ENCODE peak calls at places on chromosomes 7 and 10, in six cellular contexts. K is PC-9, B is ovary, C is astrocyte, N is HepG2, T is H9. S is an unnamed sample.

GRCh38 chr7:16791895-16792294 is 12.9 kb downstream of the AGR2 start:
- DNase-seq in K (peak), B (no peak), C (no peak), N (no peak), T (no peak), S (no peak)

GRCh38 chr7:82442492-82443043 is 1.0 kb downstream of the CACNA2D1 start:
- DNase-seq in K (no peak), B (no peak), C (peak), N (no peak), T (no peak), S (no peak)

GRCh38 chr7:35524112-35524804 is 170.7 kb downstream of the HERPUD2 start:
- DNase-seq in K (peak), B (no peak), C (no peak), N (no peak), T (no peak), S (no peak)

GRCh38 chr7:4416436-4417092 is 265.5 kb upstream of the FOXK1 start:
- DNase-seq in K (no peak), B (no peak), C (peak), N (no peak), T (no peak), S (no peak)

GRCh38 chr10:112991888-112992491 is 41.9 kb downstream of the TCF7L2 start:
- DNase-seq in K (no peak), B (no peak), C (no peak), N (peak), T (no peak), S (no peak)

GRCh38 chr7:158109364-158110033 is 478.1 kb downstream of the PTPRN2 start:
- DNase-seq in K (no peak), B (no peak), C (no peak), N (no peak), T (no peak), S (no peak)

GRCh38 chr10:96576277-96576980 is 10.4 kb downstream of the TM9SF3 start:
- DNase-seq in K (no peak), B (no peak), C (no peak), N (no peak), T (no peak), S (no peak)

GRCh38 chr10:52879181-52879607 is 106.6 kb upstream of the MBL2 start:
- DNase-seq in K (no peak), B (no peak), C (peak), N (no peak), T (no peak), S (peak)

GRCh38 chr7:35820858-35821257 is 20.0 kb downstream of the SEPTIN7 start:
- DNase-seq in K (no peak), B (no peak), C (no peak), N (peak), T (no peak), S (no peak)

GRCh38 chr7:5701085-5701914 is 80.2 kb downstream of the RNF216 start:
- DNase-seq in K (no peak), B (no peak), C (no peak), N (no peak), T (no peak), S (no peak)

GRCh38 chr10:87860156-87860795 is 3.1 kb downstream of the KLLN start:
- DNase-seq in K (peak), B (no peak), C (peak), N (peak), T (no peak), S (no peak)

GRCh38 chr10:94630017-94630688 is 53.4 kb upstream of the CYP2C18 start:
- DNase-seq in K (no peak), B (no peak), C (peak), N (peak), T (no peak), S (no peak)

GRCh38 chr10:78433722-78434535 is 400.3 kb downstream of the RPS24 start:
- DNase-seq in K (no peak), B (no peak), C (no peak), N (no peak), T (no peak), S (no peak)

GRCh38 chr10:119337796-119338432 is 130.5 kb downstream of the GRK5 start:
- DNase-seq in K (no peak), B (no peak), C (peak), N (no peak), T (no peak), S (no peak)

GRCh38 chr10:79137826-79138225 is 69.1 kb downstream of the ZMIZ1 start:
- DNase-seq in K (no peak), B (peak), C (peak), N (no peak), T (no peak), S (no peak)

GRCh38 chr7:112462236-112462635 is 12.0 kb downstream of the IFRD1 start:
- DNase-seq in K (peak), B (no peak), C (peak), N (peak), T (no peak), S (peak)

GRCh38 chr7:11707606-11708193 is 124.3 kb downstream of the THSD7A start:
- DNase-seq in K (no peak), B (no peak), C (peak), N (no peak), T (no peak), S (no peak)

GRCh38 chr10:71916827-71917226 is 47.4 kb upstream of the CHST3 start:
- DNase-seq in K (no peak), B (no peak), C (no peak), N (no peak), T (no peak), S (no peak)

GRCh38 chr10:71923138-71923692 is 41.0 kb upstream of the CHST3 start:
- DNase-seq in K (no peak), B (no peak), C (no peak), N (no peak), T (no peak), S (no peak)

GRCh38 chr10:71918992-71919391 is 45.2 kb upstream of the CHST3 start:
- DNase-seq in K (no peak), B (no peak), C (no peak), N (no peak), T (no peak), S (no peak)

GRCh38 chr10:71921319-71922027 is 42.7 kb upstream of the CHST3 start:
- DNase-seq in K (no peak), B (peak), C (no peak), N (no peak), T (no peak), S (no peak)

GRCh38 chr10:71920540-71921318 is 43.5 kb upstream of the CHST3 start:
- DNase-seq in K (peak), B (no peak), C (peak), N (no peak), T (no peak), S (no peak)
- H3K27ac ChIP-seq in K (peak), B (no peak), C (no peak), N (no peak), T (no peak), S (peak)

GRCh38 chr7:20574784-20575757 is 40.4 kb upstream of the ABCB5 start:
- DNase-seq in K (no peak), B (no peak), C (peak), N (no peak), T (no peak), S (no peak)

GRCh38 chr7:20578257-20578771 is 37.2 kb upstream of the ABCB5 start:
- DNase-seq in K (no peak), B (no peak), C (no peak), N (no peak), T (no peak), S (no peak)

GRCh38 chr7:20575758-20576135 is 39.7 kb upstream of the ABCB5 start:
- DNase-seq in K (no peak), B (no peak), C (no peak), N (no peak), T (no peak), S (no peak)

GRCh38 chr7:20577362-20578069 is 38.0 kb upstream of the ABCB5 start:
- DNase-seq in K (no peak), B (no peak), C (peak), N (no peak), T (no peak), S (no peak)

DNA sequence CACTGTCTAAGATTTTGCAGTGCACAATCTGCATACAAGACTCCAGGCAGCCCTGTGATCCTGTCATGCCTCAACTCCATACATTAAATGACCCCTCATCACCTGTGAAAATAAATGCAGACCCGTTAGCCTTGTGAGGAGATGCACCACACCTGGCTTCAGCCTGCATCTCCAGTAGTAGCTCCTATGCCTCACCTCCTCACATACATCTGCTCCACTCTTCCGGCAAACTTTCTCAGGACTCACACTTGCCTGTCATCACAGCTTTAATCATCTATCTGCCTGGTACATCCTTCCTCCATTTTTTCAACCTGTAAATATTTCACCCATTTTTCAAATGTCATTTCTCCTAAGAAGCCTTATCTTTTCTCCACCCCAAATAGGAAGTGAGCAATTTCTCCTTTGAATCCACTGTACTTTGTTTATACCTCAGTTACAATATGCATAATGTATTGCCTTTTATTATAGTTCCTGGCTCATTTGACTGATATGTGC is 39.3 kb upstream of the ABCB5 start:
- DNase-seq in K (no peak), B (no peak), C (no peak), N (no peak), T (no peak), S (no peak)
- H3K27ac ChIP-seq in K (no peak), B (no peak), C (no peak), N (no peak), T (no peak), S (no peak)

DNA sequence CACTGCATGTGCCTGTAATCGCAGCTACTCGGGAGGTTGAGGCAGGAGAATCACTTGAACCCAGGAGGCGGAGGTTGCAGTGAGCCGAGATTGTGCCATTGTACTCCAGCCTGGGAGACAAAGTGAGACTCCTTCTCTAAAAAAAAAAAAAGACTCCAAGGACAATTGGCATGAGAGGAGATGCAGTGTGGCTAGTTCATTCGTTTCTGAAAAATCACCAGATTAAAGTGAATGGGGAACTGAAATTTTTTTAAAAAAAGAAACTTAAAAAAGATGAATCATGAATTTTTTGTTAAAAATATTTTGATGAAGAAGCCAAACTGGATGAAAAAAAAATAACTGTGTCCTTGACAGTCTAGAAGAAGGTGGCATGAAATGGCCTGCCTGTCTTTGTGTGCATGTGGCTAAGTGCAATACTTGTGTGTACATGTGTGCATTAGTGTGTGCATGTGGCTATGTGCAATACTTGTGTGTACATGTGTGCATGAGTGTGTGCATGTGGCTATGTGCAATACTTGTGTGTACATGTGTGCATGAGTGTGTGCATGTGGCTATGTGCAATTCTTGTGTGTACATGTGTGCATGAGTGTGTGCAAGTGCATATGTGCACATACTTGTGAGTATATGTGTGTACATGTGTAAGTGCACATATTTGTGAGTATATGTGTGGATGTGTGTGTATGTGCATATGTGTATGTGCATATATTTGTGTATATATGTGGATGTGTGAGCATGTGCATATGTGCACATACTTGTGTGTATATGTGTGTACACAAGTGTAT is 391.7 kb upstream of the KLF6 start:
- DNase-seq in K (no peak), B (no peak), C (no peak), N (no peak), T (no peak), S (no peak)
- H3K27ac ChIP-seq in K (no peak), B (no peak), C (no peak), N (no peak), T (no peak), S (no peak)

DNA sequence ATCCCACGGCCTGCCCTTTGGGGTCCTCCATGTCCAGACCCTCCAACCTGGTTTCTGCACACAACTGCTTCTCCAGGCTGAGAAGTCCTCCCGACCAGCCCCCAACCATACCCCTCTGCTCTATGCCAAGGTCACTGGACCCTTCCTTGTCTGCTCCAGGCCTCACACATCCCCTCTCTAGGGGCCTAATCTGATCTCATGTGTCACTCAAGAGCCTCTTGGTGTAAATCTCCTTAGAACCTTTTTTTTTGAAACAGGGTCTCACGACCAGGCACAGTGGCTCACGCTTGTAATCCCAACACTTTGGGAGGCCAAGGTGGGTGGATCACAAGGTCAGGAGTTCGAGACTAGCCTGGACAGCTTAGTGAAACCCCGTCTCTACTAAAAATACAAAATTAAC is 17.5 kb upstream of the SERPINE1 start:
- DNase-seq in K (peak), B (no peak), C (no peak), N (no peak), T (no peak), S (no peak)
- H3K27ac ChIP-seq in K (peak), B (no peak), C (no peak), N (no peak), T (no peak), S (peak)

GRCh38 chr7:77553123-77553522 is 16.0 kb downstream of the PTPN12 start:
- DNase-seq in K (no peak), B (no peak), C (peak), N (no peak), T (no peak), S (no peak)

GRCh38 chr7:77549103-77549870 is 12.2 kb downstream of the PTPN12 start:
- DNase-seq in K (no peak), B (no peak), C (no peak), N (no peak), T (no peak), S (no peak)

GRCh38 chr7:77548222-77548621 is 11.1 kb downstream of the PTPN12 start:
- DNase-seq in K (no peak), B (no peak), C (no peak), N (no peak), T (no peak), S (no peak)

DNA sequence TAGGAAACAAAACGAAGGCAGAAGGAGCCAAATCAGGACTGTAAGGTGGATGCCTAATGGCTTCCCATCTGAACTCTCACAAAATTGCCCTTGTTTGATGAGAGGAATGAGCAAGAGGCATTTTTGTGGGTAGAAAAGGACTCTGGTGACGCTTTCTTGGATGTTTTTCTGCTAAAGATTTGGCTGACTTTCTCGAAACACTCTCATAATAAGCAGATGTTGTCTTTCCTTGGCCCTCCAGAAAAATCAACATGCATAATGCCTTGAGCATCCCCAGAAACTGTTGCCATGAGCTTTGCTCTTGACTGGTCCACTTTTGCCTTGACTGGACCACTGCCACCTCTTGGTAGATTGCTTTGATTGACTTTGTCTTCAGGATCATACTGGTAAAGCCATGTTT is 13.5 kb downstream of the PTPN12 start:
- DNase-seq in K (no peak), B (no peak), C (peak), N (no peak), T (no peak), S (no peak)
- H3K27ac ChIP-seq in K (no peak), B (no peak), C (no peak), N (no peak), T (no peak), S (no peak)

GRCh38 chr10:85528318-85528652 is 838.3 kb downstream of the GRID1 start:
- DNase-seq in K (no peak), B (no peak), C (no peak), N (no peak), T (no peak), S (no peak)
- H3K27ac ChIP-seq in K (no peak), B (no peak), C (no peak), N (no peak), T (no peak), S (peak)

GRCh38 chr7:151497306-151497871 is 22.3 kb downstream of the RHEB start:
- DNase-seq in K (no peak), B (no peak), C (no peak), N (no peak), T (no peak), S (no peak)

GRCh38 chr7:151493083-151493482 is 26.6 kb downstream of the RHEB start:
- DNase-seq in K (no peak), B (no peak), C (no peak), N (no peak), T (no peak), S (no peak)

GRCh38 chr7:151494569-151495284 is 25.0 kb downstream of the RHEB start:
- DNase-seq in K (peak), B (no peak), C (peak), N (peak), T (no peak), S (no peak)

GRCh38 chr7:151498495-151498894 is 21.2 kb downstream of the RHEB start:
- DNase-seq in K (no peak), B (no peak), C (no peak), N (no peak), T (no peak), S (no peak)

GRCh38 chr7:151495360-151495759 is 24.3 kb downstream of the RHEB start:
- DNase-seq in K (no peak), B (no peak), C (no peak), N (no peak), T (no peak), S (no peak)
- H3K27ac ChIP-seq in K (peak), B (no peak), C (no peak), N (no peak), T (no peak), S (no peak)

GRCh38 chr7:107998150-107998549 is 4.8 kb downstream of the LAMB1 start:
- DNase-seq in K (peak), B (no peak), C (peak), N (no peak), T (no peak), S (peak)
- H3K27ac ChIP-seq in K (peak), B (no peak), C (peak), N (no peak), T (no peak), S (peak)